ENCODE peak calls at places on chromosomes 13 and 19, in seven cellular contexts. X is mammary epithelial cell, J is astrocyte, A is osteoblast, P is A549, V is IMR-90, D is neuronal stem cell. Y is an unnamed sample.

GRCh38 chr19:28705008-28705407 is 507.9 kb downstream of the UQCRFS1 start:
- DNase-seq in X (peak), J (peak), A (peak), P (peak), V (peak), D (no peak), Y (no peak)

GRCh38 chr13:23871616-23872220 is 17.5 kb downstream of the MIPEP start:
- DNase-seq in X (no peak), J (peak), A (peak), P (no peak), V (peak), D (no peak), Y (peak)

GRCh38 chr19:30679286-30679685 is 307.1 kb downstream of the ZNF536 start:
- DNase-seq in X (no peak), J (no peak), A (no peak), P (no peak), V (no peak), D (no peak), Y (no peak)

GRCh38 chr13:89554801-89555200 is 1792.7 kb upstream of the MIR17HG start:
- DNase-seq in X (no peak), J (peak), A (no peak), P (no peak), V (no peak), D (no peak), Y (no peak)

GRCh38 chr13:44971656-44972595 is 17.3 kb downstream of the NUFIP1 start:
- DNase-seq in X (no peak), J (peak), A (no peak), P (no peak), V (peak), D (no peak), Y (no peak)

GRCh38 chr19:52048604-52049493 is at the start of gene ZNF432:
- DNase-seq in X (peak), J (peak), A (peak), P (peak), V (peak), D (peak), Y (peak)

GRCh38 chr19:29875931-29876330 is 64.1 kb downstream of the CCNE1 start:
- DNase-seq in X (no peak), J (no peak), A (no peak), P (no peak), V (no peak), D (no peak), Y (no peak)

GRCh38 chr19:7799640-7800355 is 30.2 kb upstream of the EVI5L start:
- DNase-seq in X (peak), J (peak), A (peak), P (peak), V (peak), D (peak), Y (peak)

GRCh38 chr19:22634450-22634827 is 315 bp downstream of the ZNF492 start:
- DNase-seq in X (no peak), J (no peak), A (no peak), P (no peak), V (no peak), D (no peak), Y (no peak)

GRCh38 chr19:13758795-13759194 is 5.5 kb upstream of the MRI1 start:
- DNase-seq in X (no peak), J (no peak), A (peak), P (no peak), V (no peak), D (no peak), Y (no peak)

GRCh38 chr19:17121736-17122293 is 46.2 kb downstream of the MYO9B start:
- DNase-seq in X (no peak), J (peak), A (peak), P (no peak), V (peak), D (no peak), Y (no peak)

GRCh38 chr13:21078501-21078900 is 17.1 kb upstream of the LATS2 start:
- DNase-seq in X (no peak), J (no peak), A (no peak), P (no peak), V (peak), D (no peak), Y (peak)

GRCh38 chr19:11330103-11330502 is 9.4 kb downstream of the RAB3D start:
- DNase-seq in X (no peak), J (no peak), A (no peak), P (no peak), V (no peak), D (no peak), Y (no peak)

GRCh38 chr19:10219678-10220077 is 11.5 kb downstream of the S1PR2 start:
- DNase-seq in X (peak), J (no peak), A (peak), P (no peak), V (peak), D (no peak), Y (no peak)

GRCh38 chr19:12665281-12665573 is 1.3 kb downstream of the MAN2B1 start:
- DNase-seq in X (no peak), J (no peak), A (no peak), P (no peak), V (no peak), D (no peak), Y (no peak)

GRCh38 chr13:99322297-99323103 is 15.3 kb upstream of the GPR183 start:
- DNase-seq in X (peak), J (peak), A (peak), P (no peak), V (peak), D (no peak), Y (peak)

GRCh38 chr13:80199067-80199466 is 141.9 kb downstream of the SPRY2 start:
- DNase-seq in X (no peak), J (no peak), A (no peak), P (no peak), V (no peak), D (no peak), Y (no peak)

GRCh38 chr19:49999371-50000010 is 25.7 kb downstream of the VRK3 start:
- DNase-seq in X (no peak), J (no peak), A (peak), P (no peak), V (no peak), D (no peak), Y (no peak)

DNA sequence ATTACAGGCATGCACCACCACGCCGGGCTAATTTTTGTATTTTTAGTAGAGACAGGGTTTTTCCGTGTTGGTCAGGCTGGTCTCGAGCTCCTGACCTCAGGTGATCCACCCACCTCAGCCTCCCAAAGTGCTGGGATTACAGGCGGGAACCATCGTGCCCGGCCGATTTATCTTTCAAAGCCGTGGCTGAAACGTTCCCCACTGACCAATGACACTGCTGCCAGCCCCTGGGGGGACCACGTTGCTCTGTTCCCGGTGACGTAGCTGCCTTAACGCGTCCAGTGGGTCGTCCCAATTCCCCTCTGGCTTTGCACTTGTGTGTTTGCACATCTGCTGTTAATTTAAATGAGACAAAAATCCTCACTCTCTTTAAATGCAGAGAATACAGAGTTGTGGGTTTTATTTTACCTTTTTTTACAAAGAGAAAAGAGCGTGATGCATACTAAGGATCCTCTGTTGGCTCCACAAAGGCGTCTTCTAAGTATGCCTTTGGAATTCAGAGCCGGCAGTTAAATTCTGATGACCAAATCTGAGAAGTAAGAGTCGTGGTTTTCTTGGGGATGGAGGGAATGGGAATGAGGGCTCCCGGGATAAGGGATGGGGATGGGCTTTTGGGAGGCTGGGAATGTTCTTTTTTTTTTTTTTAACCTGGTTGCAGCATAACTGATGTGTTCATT is 18.5 kb upstream of the LMTK3 start:
- DNase-seq in X (no peak), J (no peak), A (peak), P (no peak), V (no peak), D (no peak), Y (no peak)
- H3K4me2 ChIP-seq in X (no peak), J (no peak), A (no peak), P (no peak), V (no peak), D (no peak), Y (no peak)

DNA sequence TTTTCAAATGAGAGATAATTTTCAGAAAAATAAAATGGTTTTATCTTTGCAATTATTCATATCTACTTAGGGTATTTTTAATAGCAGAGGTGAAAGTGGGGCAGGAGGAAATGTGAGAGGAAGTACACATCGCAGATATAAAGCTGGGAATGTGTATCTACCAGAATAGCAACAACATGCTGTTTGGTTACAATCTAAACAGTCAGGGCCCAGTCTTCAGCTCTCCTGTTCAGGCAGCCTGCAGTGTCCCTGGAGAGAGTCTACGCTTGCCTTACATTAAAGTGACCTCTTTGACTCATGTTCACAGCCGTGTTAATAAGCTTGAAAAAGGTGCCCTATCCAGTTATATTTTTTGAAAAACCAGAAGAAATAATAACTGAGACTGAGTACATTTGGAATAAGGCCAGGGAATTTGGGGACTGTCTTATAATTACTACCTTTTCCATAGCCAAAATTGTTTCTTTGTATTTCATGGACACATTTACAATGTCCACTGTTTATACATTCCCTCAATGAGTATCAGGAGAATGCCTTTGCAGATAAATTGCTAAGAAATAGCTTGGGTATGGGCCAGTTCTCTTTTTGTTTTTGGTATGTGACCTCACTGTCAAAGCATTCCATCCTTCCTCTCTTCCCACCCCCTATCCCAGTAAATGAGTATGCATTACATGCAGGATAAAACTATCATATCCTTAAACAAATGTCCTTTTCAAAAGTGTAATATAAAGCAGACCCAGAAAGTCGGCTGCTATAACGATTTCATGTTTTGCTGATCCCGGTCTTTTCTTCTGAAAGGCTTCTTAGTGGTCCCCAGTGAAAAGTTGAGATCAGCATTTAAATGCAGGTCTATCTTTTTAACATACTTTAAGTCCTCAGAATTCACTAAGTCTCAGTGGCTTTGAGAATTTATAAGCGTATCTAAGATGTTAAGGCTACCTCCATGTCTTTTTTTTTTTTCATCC is 82.6 kb downstream of the PCDH9 start:
- DNase-seq in X (no peak), J (peak), A (no peak), P (no peak), V (peak), D (no peak), Y (peak)
- H3K4me2 ChIP-seq in X (no peak), J (peak), A (peak), P (peak), V (peak), D (no peak), Y (peak)

GRCh38 chr19:39544201-39544903 is 4.4 kb upstream of the EID2 start:
- DNase-seq in X (peak), J (no peak), A (no peak), P (no peak), V (peak), D (no peak), Y (no peak)

GRCh38 chr19:39540333-39540673 is 342 bp upstream of the EID2 start:
- DNase-seq in X (no peak), J (no peak), A (no peak), P (no peak), V (no peak), D (no peak), Y (no peak)

GRCh38 chr19:39543477-39543857 is 3.5 kb upstream of the EID2 start:
- DNase-seq in X (peak), J (no peak), A (no peak), P (no peak), V (no peak), D (no peak), Y (no peak)

GRCh38 chr19:39539519-39540332 is at the start of gene EID2:
- DNase-seq in X (peak), J (peak), A (peak), P (peak), V (peak), D (peak), Y (peak)

DNA sequence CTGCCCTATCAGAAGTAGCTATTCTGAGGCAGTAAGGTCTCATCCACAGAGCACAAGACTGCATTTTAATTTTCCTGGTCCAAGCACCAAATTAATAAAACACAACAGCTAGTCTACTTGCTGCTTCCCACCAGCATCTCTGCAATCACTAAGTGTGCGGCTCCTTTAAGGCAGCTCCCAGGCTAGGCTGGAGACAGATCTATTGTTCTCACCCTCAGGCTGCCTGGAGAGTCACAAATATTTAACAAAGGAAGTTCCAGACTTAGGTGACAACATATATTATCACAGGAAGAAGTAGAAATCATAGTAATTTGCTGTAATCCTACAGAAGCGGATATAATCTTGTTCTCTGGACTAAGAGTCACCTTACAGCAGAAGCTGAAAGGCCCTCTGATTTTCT is 2.2 kb upstream of the EID2 start:
- DNase-seq in X (no peak), J (no peak), A (no peak), P (no peak), V (no peak), D (no peak), Y (peak)
- H3K4me2 ChIP-seq in X (peak), J (no peak), A (no peak), P (no peak), V (no peak), D (no peak), Y (peak)

GRCh38 chr19:18230941-18231734 is 4.9 kb upstream of the PDE4C start:
- DNase-seq in X (no peak), J (no peak), A (peak), P (peak), V (no peak), D (no peak), Y (no peak)
- H3K4me2 ChIP-seq in X (no peak), J (no peak), A (no peak), P (peak), V (no peak), D (no peak), Y (no peak)

GRCh38 chr13:30463820-30464495 is 1.8 kb downstream of the HMGB1 start:
- DNase-seq in X (peak), J (peak), A (no peak), P (no peak), V (peak), D (no peak), Y (peak)

GRCh38 chr13:30466841-30467252 is 1.1 kb upstream of the HMGB1 start:
- DNase-seq in X (no peak), J (peak), A (peak), P (no peak), V (peak), D (no peak), Y (no peak)

GRCh38 chr13:30466358-30466714 is 600 bp upstream of the HMGB1 start:
- DNase-seq in X (no peak), J (peak), A (no peak), P (no peak), V (peak), D (no peak), Y (no peak)

GRCh38 chr13:30464496-30465351 is 1.0 kb downstream of the HMGB1 start:
- DNase-seq in X (peak), J (peak), A (peak), P (peak), V (peak), D (peak), Y (no peak)

DNA sequence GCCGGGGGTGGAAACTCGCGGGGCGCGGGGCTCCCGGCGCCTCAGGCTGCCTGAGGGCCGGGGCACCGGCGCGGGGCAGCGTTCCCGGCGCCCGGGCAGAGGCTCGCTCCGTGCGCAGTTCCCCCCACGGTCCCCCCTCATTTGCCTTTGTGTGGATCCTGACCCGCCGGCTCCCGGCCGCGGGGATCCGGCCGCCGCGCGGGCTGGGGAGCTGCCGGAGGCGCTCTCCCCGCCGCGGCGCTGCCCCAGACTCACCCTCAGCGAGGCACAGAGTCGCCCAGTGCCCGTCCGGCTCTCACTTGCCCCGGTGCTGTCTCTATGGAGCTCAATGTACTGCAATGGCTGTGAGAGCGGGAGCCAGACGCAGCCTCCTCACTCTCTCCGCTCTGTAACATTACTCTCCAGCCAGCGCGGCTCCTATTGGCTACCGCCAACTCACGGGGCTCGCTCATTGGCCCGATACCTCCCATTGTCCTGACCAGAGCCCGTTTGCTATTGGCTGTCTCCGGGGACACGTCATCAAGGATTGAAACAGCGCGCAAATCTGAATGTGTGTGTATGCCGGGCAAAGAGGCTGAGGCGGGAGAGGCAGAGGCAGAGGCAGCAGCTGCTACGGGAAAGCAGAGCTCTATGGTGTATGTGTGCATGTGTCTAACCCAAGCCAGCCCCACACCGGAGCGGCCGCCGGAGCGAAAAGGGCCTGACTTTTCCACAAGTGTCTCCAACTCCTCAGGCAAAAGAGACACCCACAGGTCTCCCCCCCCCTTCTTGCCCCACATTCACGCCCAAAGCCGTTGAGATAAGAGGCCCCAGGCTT is at the start of gene HMGB1:
- DNase-seq in X (peak), J (peak), A (peak), P (peak), V (peak), D (peak), Y (peak)
- H3K4me2 ChIP-seq in X (peak), J (peak), A (peak), P (peak), V (peak), D (peak), Y (peak)

GRCh38 chr19:58035863-58036262 is 2.0 kb downstream of the ZSCAN1 start:
- DNase-seq in X (no peak), J (no peak), A (peak), P (no peak), V (no peak), D (no peak), Y (no peak)

GRCh38 chr19:58034476-58034790 is 608 bp downstream of the ZSCAN1 start:
- DNase-seq in X (no peak), J (no peak), A (no peak), P (no peak), V (no peak), D (peak), Y (no peak)

GRCh38 chr19:58038688-58039204 is 4.9 kb downstream of the ZSCAN1 start:
- DNase-seq in X (no peak), J (no peak), A (no peak), P (no peak), V (no peak), D (no peak), Y (no peak)

GRCh38 chr19:58037927-58038687 is 4.3 kb downstream of the ZSCAN1 start:
- DNase-seq in X (no peak), J (no peak), A (peak), P (no peak), V (no peak), D (no peak), Y (no peak)

GRCh38 chr19:58033741-58034475 is at the start of gene ZSCAN1:
- DNase-seq in X (peak), J (peak), A (peak), P (no peak), V (peak), D (peak), Y (peak)
- H3K4me2 ChIP-seq in X (peak), J (peak), A (peak), P (no peak), V (peak), D (peak), Y (no peak)

DNA sequence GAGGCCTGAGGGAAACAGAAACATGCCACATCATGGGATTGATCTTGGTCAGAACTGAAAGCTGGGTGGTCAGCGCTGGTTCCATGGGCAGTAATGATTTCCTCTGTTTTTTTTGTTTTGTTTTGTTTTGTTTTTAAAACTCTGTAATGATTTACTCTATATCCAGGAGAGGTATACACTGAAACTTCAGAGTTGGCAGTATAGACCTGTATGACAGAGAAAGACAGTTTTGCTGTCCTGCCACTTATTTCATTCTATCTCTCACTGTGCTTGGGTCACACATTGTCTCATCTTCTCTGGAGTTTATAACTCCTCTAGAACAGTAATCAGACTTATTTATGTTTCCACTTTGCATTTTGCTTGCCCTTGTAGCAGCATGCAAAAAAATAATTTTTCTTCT is 105.1 kb upstream of the SLITRK1 start:
- DNase-seq in X (no peak), J (no peak), A (no peak), P (no peak), V (no peak), D (no peak), Y (no peak)
- H3K4me2 ChIP-seq in X (no peak), J (no peak), A (no peak), P (no peak), V (no peak), D (no peak), Y (no peak)

Y was measured in endothelial cell of umbilical vein.